ENCODE peak calls at places on chromosome 16, in eight cellular contexts. X, I, F, G, U, Y, A and W are unnamed samples. For H3K9me3, the result is how much of the 10 kb centered on the place peaks cover.

GRCh38 chr16:4682616-4683254 is 10.6 kb upstream of the NUDT16L1 start:
- DNase-seq in X (peak), I (peak), F (no peak), G (peak), U (no peak), Y (no peak), A (peak), W (no peak)

GRCh38 chr16:3642397-3643094 is 11.9 kb upstream of the DNASE1 start:
- DNase-seq in X (peak), I (peak), F (no peak), G (no peak), U (peak), Y (peak), A (peak), W (peak)

GRCh38 chr16:75621170-75621477 is 2.0 kb downstream of the ADAT1 start:
- DNase-seq in X (peak), I (peak), F (no peak), G (peak), U (no peak), Y (no peak), A (no peak), W (no peak)

GRCh38 chr16:53945996-53946395 is 242.0 kb downstream of the FTO start:
- DNase-seq in X (peak), I (peak), F (no peak), G (peak), U (no peak), Y (no peak), A (no peak), W (no peak)

GRCh38 chr16:76956394-76956793 is 234.6 kb upstream of the MON1B start:
- DNase-seq in X (no peak), I (peak), F (no peak), G (no peak), U (no peak), Y (no peak), A (no peak), W (no peak)

GRCh38 chr16:64250866-64251265 is 871.0 kb downstream of the CDH11 start:
- DNase-seq in X (no peak), I (peak), F (no peak), G (no peak), U (no peak), Y (no peak), A (no peak), W (no peak)

GRCh38 chr16:84774810-84775209 is 45.0 kb upstream of the CRISPLD2 start:
- DNase-seq in X (peak), I (no peak), F (no peak), G (no peak), U (no peak), Y (no peak), A (no peak), W (no peak)

GRCh38 chr16:81446318-81447275 is 2.0 kb downstream of the CMIP start:
- DNase-seq in X (peak), I (no peak), F (no peak), G (peak), U (peak), Y (no peak), A (no peak), W (no peak)

GRCh38 chr16:49281843-49282642 is 405 bp upstream of the CBLN1 start:
- DNase-seq in X (peak), I (peak), F (peak), G (peak), U (peak), Y (no peak), A (peak), W (no peak)

GRCh38 chr16:35692824-35693223 is 2233.4 kb downstream of the TP53TG3F start:
- DNase-seq in X (no peak), I (no peak), F (no peak), G (no peak), U (no peak), Y (no peak), A (no peak), W (no peak)

GRCh38 chr16:35687781-35688180 is 2228.4 kb downstream of the TP53TG3F start:
- DNase-seq in X (no peak), I (no peak), F (no peak), G (no peak), U (no peak), Y (peak), A (no peak), W (no peak)

GRCh38 chr16:35689764-35690163 is 2230.4 kb downstream of the TP53TG3F start:
- DNase-seq in X (no peak), I (no peak), F (no peak), G (no peak), U (no peak), Y (peak), A (no peak), W (no peak)

GRCh38 chr16:35691057-35691456 is 2231.6 kb downstream of the TP53TG3F start:
- DNase-seq in X (no peak), I (no peak), F (no peak), G (no peak), U (no peak), Y (peak), A (no peak), W (no peak)

GRCh38 chr16:35690413-35690812 is 2231.0 kb downstream of the TP53TG3F start:
- DNase-seq in X (no peak), I (no peak), F (no peak), G (no peak), U (no peak), Y (peak), A (no peak), W (no peak)
- H3K9me3 ChIP-seq in X (under half), I (under half), F (under half), G (under half), U (under half), Y (under half), A (half or more), W (under half)

DNA sequence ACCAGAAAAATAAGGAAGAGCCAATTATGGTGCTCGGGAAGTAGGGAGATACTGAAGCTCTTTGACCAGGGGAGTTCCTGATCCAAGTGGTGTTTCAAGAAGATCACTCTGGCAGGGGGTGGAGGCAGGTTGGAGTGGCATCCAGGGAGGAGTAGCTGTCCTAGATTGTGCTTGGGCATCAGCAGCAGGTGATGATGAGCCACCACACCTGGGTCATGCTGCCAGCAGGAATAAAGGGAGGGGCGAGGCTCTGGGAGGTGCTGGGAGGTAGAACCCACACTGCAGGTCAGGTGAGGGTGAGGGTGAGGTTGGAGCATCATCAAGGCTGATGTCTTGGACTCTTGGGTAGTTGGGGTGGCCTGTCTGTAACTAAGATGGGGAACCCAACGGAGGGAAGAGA is 35.4 kb upstream of the ADGRG1 start:
- DNase-seq in X (no peak), I (no peak), F (no peak), G (no peak), U (no peak), Y (peak), A (no peak), W (no peak)
- H3K9me3 ChIP-seq in X (under half), I (under half), F (under half), G (under half), U (under half), Y (under half), A (under half), W (under half)

DNA sequence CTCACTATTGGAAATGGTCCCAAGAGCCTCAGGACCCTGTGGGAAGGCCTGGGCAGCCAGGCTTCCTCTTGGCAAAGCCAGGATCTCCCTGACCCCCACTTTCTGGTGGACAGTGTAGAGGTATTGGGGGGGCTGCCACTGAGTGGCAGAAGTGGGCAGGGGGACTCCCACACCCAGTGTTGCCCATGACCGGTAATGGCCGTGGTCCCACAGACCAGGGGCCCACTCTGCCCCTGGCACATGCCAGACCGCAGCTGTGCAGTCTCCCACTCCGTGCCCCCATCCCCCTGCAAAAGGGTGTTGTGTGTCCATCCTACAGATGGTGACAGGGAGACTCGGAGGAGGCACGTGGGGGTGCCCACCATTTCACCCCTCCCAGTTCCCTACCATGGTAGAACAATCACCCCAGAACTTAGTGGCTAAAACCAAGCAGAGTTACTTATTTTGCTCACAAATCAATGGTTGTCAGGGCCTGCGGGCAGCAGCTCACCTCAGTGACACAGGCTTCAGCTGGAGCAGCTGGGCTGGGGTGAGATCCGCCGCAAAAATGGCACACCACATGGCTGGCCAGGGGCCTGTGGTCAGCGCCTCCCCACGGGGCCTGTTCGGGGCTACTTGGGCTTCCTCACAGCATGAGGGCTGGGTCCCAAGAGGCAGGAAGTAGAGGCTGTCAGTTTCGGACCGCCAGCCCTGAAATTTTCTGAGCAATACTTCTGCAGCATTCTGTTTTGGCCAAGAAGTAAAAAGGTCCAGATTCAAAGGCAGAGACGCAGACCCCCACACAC is 59.0 kb upstream of the ZNF469 start:
- DNase-seq in X (no peak), I (no peak), F (no peak), G (no peak), U (no peak), Y (no peak), A (no peak), W (no peak)
- H3K9me3 ChIP-seq in X (under half), I (under half), F (under half), G (under half), U (under half), Y (under half), A (under half), W (under half)

GRCh38 chr16:60636117-60636516 is 1400.1 kb downstream of the CDH8 start:
- DNase-seq in X (peak), I (no peak), F (no peak), G (no peak), U (no peak), Y (no peak), A (no peak), W (peak)
- H3K9me3 ChIP-seq in X (under half), I (under half), F (under half), G (under half), U (under half), Y (under half), A (under half), W (under half)

DNA sequence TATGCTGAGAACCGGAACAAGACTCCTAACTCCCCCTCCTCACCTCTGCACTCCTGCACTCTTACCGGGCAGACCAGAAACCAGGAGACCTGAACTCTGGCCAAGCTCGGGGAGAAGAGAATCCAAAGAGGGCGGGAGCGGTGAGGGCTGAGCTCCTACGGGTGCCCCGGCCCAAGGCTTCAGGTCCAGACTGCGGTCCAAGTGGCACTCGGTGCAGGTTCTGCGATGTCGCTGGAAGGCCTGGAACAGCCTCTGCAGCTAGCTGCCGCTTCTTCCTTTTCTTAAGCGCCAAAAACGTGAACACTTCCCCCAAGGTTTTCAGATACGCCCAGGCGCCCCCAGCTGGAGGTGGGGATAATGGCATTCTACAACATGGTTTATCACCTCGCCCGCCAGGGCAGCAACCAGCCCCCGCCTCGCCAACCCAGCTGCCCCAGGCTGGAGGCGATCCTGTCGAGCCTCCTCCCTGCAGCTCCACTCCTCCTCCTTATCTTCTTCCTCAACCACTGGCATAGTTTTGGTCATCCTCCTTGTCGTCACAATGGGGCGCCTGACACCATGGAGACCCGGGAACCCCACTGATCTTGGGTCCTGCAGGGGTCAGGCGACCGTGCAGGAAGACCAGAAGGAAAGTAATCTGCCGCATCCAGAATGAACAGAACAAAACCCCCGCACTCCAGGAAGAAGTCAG is 1735.9 kb downstream of the TP53TG3F start:
- DNase-seq in X (no peak), I (no peak), F (no peak), G (no peak), U (no peak), Y (peak), A (no peak), W (no peak)
- H3K9me3 ChIP-seq in X (under half), I (under half), F (under half), G (under half), U (under half), Y (under half), A (half or more), W (under half)

DNA sequence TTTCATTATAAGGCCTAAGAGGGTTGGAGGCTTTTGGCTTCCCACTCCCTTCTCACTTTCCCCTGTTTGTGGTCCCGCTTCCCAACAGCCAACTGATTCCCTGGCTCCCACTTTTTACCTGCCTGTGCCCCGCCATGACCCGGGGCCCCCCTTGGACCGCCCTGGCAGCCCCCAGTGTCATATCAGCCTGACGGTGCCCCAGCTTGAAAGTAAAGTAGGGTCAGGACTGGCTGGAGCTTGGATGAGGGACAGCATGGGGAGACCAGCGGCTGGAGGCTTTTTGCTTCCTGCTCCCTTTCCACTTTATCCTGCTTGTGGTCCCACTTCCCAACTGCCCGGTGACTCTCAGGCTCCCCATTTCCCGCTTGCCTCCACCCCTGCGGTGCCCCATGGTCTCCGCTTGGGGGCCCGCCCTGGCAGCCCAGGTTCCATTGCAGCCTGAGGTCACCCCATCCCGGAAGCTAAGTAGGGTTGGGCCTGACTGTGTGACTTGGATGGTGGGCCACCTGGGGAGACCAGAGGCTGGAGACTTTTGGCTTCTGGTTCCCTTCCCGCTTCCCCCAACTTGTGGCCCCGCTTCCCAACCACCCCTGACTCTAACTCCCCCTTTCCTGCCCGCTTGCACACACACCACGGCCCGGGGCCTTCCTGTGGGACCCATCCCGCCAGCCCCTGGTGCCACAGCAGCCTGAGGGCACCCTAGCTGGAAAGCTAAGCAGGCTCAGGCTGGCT is 2274.7 kb downstream of the TP53TG3F start:
- DNase-seq in X (no peak), I (no peak), F (no peak), G (no peak), U (no peak), Y (peak), A (no peak), W (no peak)
- H3K9me3 ChIP-seq in X (under half), I (under half), F (under half), G (under half), U (under half), Y (under half), A (half or more), W (under half)

DNA sequence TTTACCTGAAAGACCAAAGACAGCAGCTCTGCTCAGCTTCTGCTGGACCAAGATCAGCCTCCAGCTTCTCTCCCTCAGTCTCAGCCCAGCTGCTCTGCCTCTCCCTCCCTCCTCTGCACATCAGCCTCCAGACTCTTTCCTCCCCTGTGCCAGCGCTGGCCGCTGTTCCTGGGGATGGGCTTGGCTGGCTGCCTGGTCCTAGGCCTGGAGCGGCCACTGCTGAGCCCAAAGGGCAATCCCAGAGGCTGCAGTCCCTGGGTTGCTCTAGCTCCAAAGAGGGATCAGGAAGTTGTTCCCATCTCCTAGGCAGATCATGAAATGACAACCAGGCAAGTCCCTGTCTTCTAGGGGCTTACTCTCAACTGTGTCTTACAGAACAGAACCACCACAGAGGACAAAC is 31.3 kb downstream of the DCUN1D3 start:
- DNase-seq in X (peak), I (peak), F (peak), G (peak), U (peak), Y (peak), A (no peak), W (no peak)
- H3K9me3 ChIP-seq in X (under half), I (under half), F (under half), G (under half), U (under half), Y (under half), A (under half), W (under half)